ENCODE peak calls at places on chromosome 7, in nine cellular contexts. C, D, P, E, N, M, Q, R and Y are unnamed samples.

GRCh38 chr7:71229201-71229600 is 97.3 kb downstream of the GALNT17 start:
- DNase-seq in C (no peak), D (no peak), P (no peak), E (no peak), N (no peak), M (peak), Q (no peak), R (no peak), Y (peak)

GRCh38 chr7:130352335-130353074 is 7.9 kb downstream of the CPA5 start:
- DNase-seq in C (no peak), D (no peak), P (peak), E (no peak), N (peak), M (no peak), Q (peak), R (no peak), Y (no peak)

GRCh38 chr7:83339927-83340326 is 177.2 kb upstream of the PCLO start:
- DNase-seq in C (no peak), D (no peak), P (no peak), E (no peak), N (no peak), M (no peak), Q (no peak), R (no peak), Y (no peak)

GRCh38 chr7:117217636-117218035 is 105.2 kb downstream of the WNT2 start:
- DNase-seq in C (no peak), D (no peak), P (peak), E (no peak), N (no peak), M (no peak), Q (peak), R (no peak), Y (no peak)

GRCh38 chr7:46810986-46811385 is 770.9 kb downstream of the TNS3 start:
- DNase-seq in C (no peak), D (no peak), P (no peak), E (no peak), N (no peak), M (no peak), Q (no peak), R (no peak), Y (no peak)

GRCh38 chr7:71657386-71657785 is 525.4 kb downstream of the GALNT17 start:
- DNase-seq in C (no peak), D (no peak), P (no peak), E (no peak), N (no peak), M (no peak), Q (no peak), R (no peak), Y (no peak)

GRCh38 chr7:1460757-1461639 is 1.7 kb upstream of the MICALL2 start:
- DNase-seq in C (no peak), D (no peak), P (no peak), E (peak), N (peak), M (no peak), Q (no peak), R (no peak), Y (peak)

GRCh38 chr7:81769891-81770818 is at the start of gene HGF:
- DNase-seq in C (no peak), D (peak), P (peak), E (peak), N (no peak), M (peak), Q (peak), R (no peak), Y (peak)

GRCh38 chr7:78955329-78955728 is 498.1 kb downstream of the MAGI2 start:
- DNase-seq in C (no peak), D (no peak), P (no peak), E (no peak), N (no peak), M (no peak), Q (no peak), R (no peak), Y (no peak)

GRCh38 chr7:85014936-85015335 is 171.9 kb downstream of the SEMA3D start:
- DNase-seq in C (no peak), D (no peak), P (no peak), E (no peak), N (no peak), M (no peak), Q (no peak), R (no peak), Y (no peak)

GRCh38 chr7:36205236-36205635 is 52.2 kb downstream of the EEPD1 start:
- DNase-seq in C (no peak), D (no peak), P (no peak), E (no peak), N (no peak), M (no peak), Q (no peak), R (no peak), Y (no peak)

GRCh38 chr7:132073920-132074589 is 502.2 kb downstream of the PLXNA4 start:
- DNase-seq in C (no peak), D (no peak), P (no peak), E (no peak), N (no peak), M (no peak), Q (no peak), R (no peak), Y (no peak)

GRCh38 chr7:28029036-28029435 is 151.6 kb downstream of the JAZF1 start:
- DNase-seq in C (no peak), D (no peak), P (no peak), E (no peak), N (no peak), M (no peak), Q (peak), R (no peak), Y (no peak)

GRCh38 chr7:108245523-108246226 is 115.5 kb upstream of the LAMB4 start:
- DNase-seq in C (no peak), D (no peak), P (no peak), E (no peak), N (no peak), M (no peak), Q (no peak), R (no peak), Y (no peak)

GRCh38 chr7:36691983-36692382 is 32.3 kb downstream of the AOAH start:
- DNase-seq in C (no peak), D (no peak), P (no peak), E (no peak), N (no peak), M (no peak), Q (no peak), R (no peak), Y (no peak)

GRCh38 chr7:100897111-100897608 is 1.5 kb upstream of the ACHE start:
- DNase-seq in C (peak), D (peak), P (no peak), E (no peak), N (no peak), M (peak), Q (no peak), R (peak), Y (no peak)

GRCh38 chr7:5552123-5552522 is 128.5 kb upstream of the TNRC18 start:
- DNase-seq in C (no peak), D (no peak), P (no peak), E (no peak), N (no peak), M (no peak), Q (no peak), R (no peak), Y (peak)

GRCh38 chr7:64653721-64654401 is 12.1 kb upstream of the ZNF107 start:
- DNase-seq in C (no peak), D (no peak), P (no peak), E (no peak), N (no peak), M (no peak), Q (no peak), R (no peak), Y (no peak)

GRCh38 chr7:11533229-11533820 is 298.7 kb downstream of the THSD7A start:
- DNase-seq in C (no peak), D (no peak), P (no peak), E (no peak), N (no peak), M (no peak), Q (no peak), R (no peak), Y (no peak)

GRCh38 chr7:102317231-102318059 is 30.8 kb downstream of the SH2B2 start:
- DNase-seq in C (no peak), D (no peak), P (no peak), E (no peak), N (no peak), M (no peak), Q (no peak), R (no peak), Y (no peak)

GRCh38 chr7:102320181-102320580 is 33.5 kb downstream of the SH2B2 start:
- DNase-seq in C (no peak), D (peak), P (no peak), E (no peak), N (no peak), M (no peak), Q (no peak), R (no peak), Y (no peak)

GRCh38 chr7:102320601-102321350 is 34.1 kb downstream of the SH2B2 start:
- DNase-seq in C (no peak), D (peak), P (no peak), E (no peak), N (no peak), M (no peak), Q (no peak), R (no peak), Y (no peak)

GRCh38 chr7:102319671-102320070 is 33.0 kb downstream of the SH2B2 start:
- DNase-seq in C (no peak), D (peak), P (no peak), E (no peak), N (no peak), M (no peak), Q (no peak), R (no peak), Y (no peak)

DNA sequence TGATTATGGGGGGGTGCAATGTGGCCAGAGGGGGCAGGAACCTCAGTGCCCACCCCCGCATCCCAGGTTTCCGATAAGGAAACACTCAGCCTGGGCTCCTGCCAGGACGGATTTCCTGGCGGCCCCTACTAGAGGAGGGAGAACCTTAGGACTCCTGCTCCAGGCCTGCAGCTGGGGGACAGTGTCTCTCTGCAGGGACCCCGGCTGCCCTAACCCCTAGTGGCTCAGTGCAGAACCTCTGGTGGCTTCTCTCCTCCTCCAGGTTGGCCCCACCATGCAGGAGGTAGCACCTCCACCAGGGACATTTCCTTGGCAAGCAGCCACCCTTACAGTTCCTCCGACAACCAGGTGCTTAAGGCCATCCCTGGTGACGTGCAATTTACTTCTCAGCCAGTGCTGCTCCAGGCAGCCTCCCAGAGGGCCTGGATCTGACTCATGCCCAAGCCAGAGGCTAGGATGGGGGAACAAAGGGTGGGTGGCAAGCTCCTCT is 31.9 kb downstream of the SH2B2 start:
- DNase-seq in C (no peak), D (no peak), P (no peak), E (no peak), N (peak), M (no peak), Q (no peak), R (no peak), Y (no peak)
- TF ChIP-seq CTCF in C (no peak), D (no peak), P (peak), E (no peak), N (peak), M (no peak), Q (no peak), R (no peak), Y (no peak)

GRCh38 chr7:134016942-134017303 is 110.2 kb upstream of the LRGUK start:
- DNase-seq in C (no peak), D (no peak), P (no peak), E (no peak), N (no peak), M (no peak), Q (no peak), R (no peak), Y (no peak)
- TF ChIP-seq CTCF in C (no peak), D (no peak), P (no peak), E (no peak), N (no peak), M (peak), Q (peak), R (no peak), Y (no peak)

DNA sequence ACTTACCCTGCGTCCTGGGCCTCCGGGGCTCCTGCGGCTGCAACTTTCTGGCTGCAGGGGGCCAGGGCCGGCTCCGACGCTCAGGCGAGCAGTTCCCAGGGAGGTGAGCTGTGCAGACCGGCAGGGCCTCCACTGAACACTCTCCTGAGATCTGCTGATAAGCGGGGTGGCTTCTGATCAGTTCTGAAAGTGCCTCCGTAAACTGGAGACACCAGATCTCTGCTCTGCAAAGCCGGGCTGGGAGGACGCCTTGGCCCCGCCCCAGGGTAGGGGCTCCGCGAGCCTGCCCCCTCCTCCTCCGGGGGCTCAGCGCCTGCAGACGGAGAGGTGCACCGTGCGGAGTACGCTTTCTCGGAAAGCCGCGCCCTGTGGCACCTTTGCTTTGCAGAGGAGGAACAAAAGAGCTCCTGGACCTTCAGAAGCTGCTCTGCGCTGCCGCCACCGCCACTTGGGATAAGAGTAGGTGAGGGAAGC is 141.3 kb upstream of the VKORC1L1 start:
- DNase-seq in C (no peak), D (no peak), P (peak), E (peak), N (no peak), M (peak), Q (no peak), R (peak), Y (no peak)
- TF ChIP-seq CTCF in C (no peak), D (no peak), P (peak), E (no peak), N (no peak), M (peak), Q (peak), R (peak), Y (no peak)

DNA sequence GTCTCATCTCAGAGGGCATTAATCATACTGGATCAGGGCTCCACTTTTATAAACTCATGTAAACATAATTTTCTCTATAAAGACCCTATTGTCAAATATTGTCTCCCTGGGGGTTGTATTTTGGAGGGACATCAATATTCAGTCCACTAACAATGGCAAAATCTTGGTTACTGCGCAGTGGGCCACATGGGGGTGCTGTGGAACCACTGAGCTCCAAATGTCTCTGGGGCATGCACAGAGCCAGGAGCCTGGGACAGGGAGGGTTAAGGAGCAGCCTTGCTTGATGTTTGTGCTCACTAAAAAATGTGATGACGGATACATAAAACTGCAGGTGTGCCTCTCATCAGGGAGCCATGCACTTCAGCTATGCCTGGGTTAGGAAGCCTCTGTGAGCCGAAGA is 62.1 kb upstream of the PRSS58 start:
- DNase-seq in C (no peak), D (no peak), P (no peak), E (no peak), N (no peak), M (peak), Q (no peak), R (no peak), Y (no peak)
- TF ChIP-seq CTCF in C (no peak), D (no peak), P (peak), E (no peak), N (peak), M (peak), Q (peak), R (peak), Y (no peak)

GRCh38 chr7:102450242-102450641 is 14.4 kb downstream of the ALKBH4 start:
- DNase-seq in C (peak), D (no peak), P (no peak), E (no peak), N (no peak), M (no peak), Q (no peak), R (no peak), Y (no peak)
- TF ChIP-seq CTCF in C (peak), D (no peak), P (peak), E (no peak), N (no peak), M (no peak), Q (peak), R (no peak), Y (no peak)

DNA sequence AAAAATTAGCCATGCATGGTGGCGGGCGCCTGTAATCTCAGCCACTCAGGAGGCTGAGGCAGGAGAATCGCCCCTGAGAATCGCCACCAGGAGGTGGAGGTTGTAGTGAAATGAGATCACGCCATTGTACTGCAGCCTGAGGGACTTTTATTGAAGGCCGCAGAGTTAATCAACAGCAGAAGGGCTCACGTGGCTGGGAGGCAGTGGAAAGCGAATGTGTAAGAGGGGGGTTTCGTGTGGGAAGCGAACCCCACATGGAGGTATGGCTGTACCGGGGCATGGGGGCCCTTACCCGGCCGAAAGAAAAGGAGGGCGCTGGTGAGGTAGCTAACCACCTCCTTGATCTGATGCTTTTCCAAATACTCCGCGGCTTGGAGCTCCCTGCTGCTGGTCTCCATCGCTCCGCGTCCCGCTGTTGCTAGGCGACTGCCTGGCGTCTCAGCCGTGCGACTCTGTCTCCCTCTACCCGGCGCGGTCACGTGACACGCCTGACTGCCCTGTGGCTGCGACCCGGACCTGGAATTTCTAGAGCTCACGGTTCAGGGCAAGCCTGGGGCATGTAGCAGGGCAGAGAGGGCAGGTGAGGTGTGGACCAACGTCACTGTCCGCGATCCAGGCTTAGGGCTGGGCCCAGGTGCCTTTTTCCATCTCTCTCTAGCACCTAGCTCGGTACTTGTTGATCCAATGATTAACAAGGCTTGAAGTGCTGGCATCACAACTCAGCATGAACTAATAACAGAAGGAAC is at the start of gene EFCAB10:
- DNase-seq in C (peak), D (no peak), P (peak), E (no peak), N (peak), M (peak), Q (peak), R (peak), Y (no peak)
- TF ChIP-seq CTCF in C (no peak), D (no peak), P (peak), E (no peak), N (no peak), M (no peak), Q (no peak), R (peak), Y (no peak)

GRCh38 chr7:47939425-47940036 is 8.7 kb downstream of the PKD1L1 start:
- DNase-seq in C (no peak), D (no peak), P (no peak), E (no peak), N (no peak), M (no peak), Q (no peak), R (no peak), Y (no peak)

GRCh38 chr7:47940482-47941001 is 7.7 kb downstream of the PKD1L1 start:
- DNase-seq in C (no peak), D (peak), P (peak), E (no peak), N (no peak), M (no peak), Q (peak), R (no peak), Y (no peak)

GRCh38 chr7:47937065-47937687 is 11.1 kb downstream of the PKD1L1 start:
- DNase-seq in C (peak), D (no peak), P (no peak), E (no peak), N (no peak), M (no peak), Q (no peak), R (no peak), Y (no peak)

GRCh38 chr7:47937711-47938573 is 10.3 kb downstream of the PKD1L1 start:
- DNase-seq in C (peak), D (no peak), P (no peak), E (no peak), N (no peak), M (no peak), Q (no peak), R (no peak), Y (no peak)

GRCh38 chr7:47938574-47939165 is 9.6 kb downstream of the PKD1L1 start:
- DNase-seq in C (no peak), D (no peak), P (no peak), E (no peak), N (no peak), M (no peak), Q (no peak), R (no peak), Y (no peak)
- TF ChIP-seq CTCF in C (no peak), D (no peak), P (peak), E (no peak), N (no peak), M (no peak), Q (peak), R (peak), Y (no peak)